ENCODE peak calls at places on chromosomes 12 and 14, in eight cellular contexts. N is GM04504; P is AG08395; D is smooth muscle cell of the brain vasculature; T is stimulated activated CD4-positive, alpha-beta T cell treated with anti-CD3 and anti-CD28 coated beads, Interleukin-4, amount 100 ng/mL, for 24 hours; H is astrocyte of the cerebellum; L is activated naive CD4-positive, alpha-beta T cell treated with anti-CD3 and anti-CD28 coated beads, Interleukin-2, amount 10 ng/mL, durations not matched to agents 7 days and 5 days; Y is GM23338. E is an unnamed sample.
A peak's percentile ranks its signal among the peaks of the same experiment; 100 is the strongest.

GRCh38 chr14:92704036-92704804 is 44.2 kb downstream of the LGMN start:
- DNase-seq in L (no peak), Y (no peak), T (no peak), D (no peak), N (no peak), H (no peak), P (no peak), E (no peak)

GRCh38 chr14:34980337-34980900 is 2.4 kb upstream of the SRP54 start:
- DNase-seq in P (no peak), T (no peak), H (no peak), N (no peak), L (no peak), D (no peak), Y (no peak), E (no peak)

GRCh38 chr14:63302135-63302534 is 16.6 kb downstream of the GPHB5 start:
- DNase-seq in L (no peak), H (no peak), Y (no peak), N (no peak), D (no peak), T (no peak), P (no peak), E (no peak)

GRCh38 chr14:33956640-33957039 is 5.8 kb upstream of the EGLN3 start:
- DNase-seq in P (no peak), L (no peak), H (no peak), N (no peak), T (no peak), Y (no peak), D (no peak), E (no peak)

GRCh38 chr12:6295187-6295811 is 15.2 kb upstream of the PLEKHG6 start:
- DNase-seq in Y (peak; percentile 36), P (peak; percentile 87), D (no peak), L (no peak), T (no peak), N (peak; percentile 88), H (peak; percentile 55), E (no peak)

GRCh38 chr14:21978184-21978998 is 304.8 kb upstream of the OR4E1 start:
- DNase-seq in P (no peak), D (no peak), L (peak; percentile 72), Y (peak; percentile 85), T (peak; percentile 64), H (no peak), N (no peak), E (peak; percentile 62)

GRCh38 chr12:52311282-52311643 is 9.9 kb downstream of the KRT83 start:
- DNase-seq in P (peak; percentile 27), N (no peak), T (no peak), D (no peak), Y (no peak), L (peak; percentile 10), H (no peak), E (no peak)

GRCh38 chr12:13102481-13103195 is 829 bp downstream of the GSG1 start:
- DNase-seq in L (no peak), N (no peak), P (peak; percentile 24), D (no peak), Y (no peak), T (no peak), H (no peak), E (no peak)

GRCh38 chr12:12859690-12860089 is 31.7 kb upstream of the GPRC5A start:
- DNase-seq in Y (no peak), D (no peak), L (no peak), N (no peak), H (no peak), P (no peak), T (no peak), E (no peak)

GRCh38 chr14:93811020-93811419 is 22.7 kb upstream of the PRIMA1 start:
- DNase-seq in H (no peak), Y (no peak), T (no peak), N (no peak), P (no peak), L (no peak), D (no peak), E (no peak)

GRCh38 chr12:1488908-1489381 is 105.4 kb downstream of the FBXL14 start:
- DNase-seq in D (no peak), P (peak; percentile 55), L (peak; percentile 37), N (peak; percentile 70), H (no peak), T (peak; percentile 9), Y (peak; percentile 21), E (no peak)

GRCh38 chr12:47841910-47842309 is 22.2 kb upstream of the HDAC7 start:
- DNase-seq in D (no peak), N (no peak), T (no peak), L (no peak), P (no peak), H (no peak), Y (no peak), E (no peak)

GRCh38 chr14:93115920-93116675 is at the start of gene ITPK1:
- DNase-seq in D (no peak), P (peak; percentile 78), H (no peak), Y (peak; percentile 78), T (peak; percentile 56), N (peak; percentile 17), L (peak; percentile 75), E (no peak)

GRCh38 chr12:114275937-114276785 is 129.8 kb downstream of the TBX5 start:
- DNase-seq in N (no peak), P (peak; percentile 44), Y (peak; percentile 35), T (no peak), D (no peak), L (no peak), H (no peak), E (no peak)

GRCh38 chr12:126069549-126070165 is 1004.4 kb downstream of the AACS start:
- DNase-seq in T (peak; percentile 24), D (no peak), P (peak; percentile 5), L (peak; percentile 67), N (peak; percentile 8), H (peak; percentile 63), Y (peak; percentile 69), E (peak; percentile 79)

GRCh38 chr14:44384093-44384492 is 123.0 kb downstream of the FSCB start:
- DNase-seq in D (no peak), T (no peak), P (no peak), N (no peak), Y (no peak), H (no peak), L (no peak), E (no peak)

GRCh38 chr14:23568600-23569310 is 1.2 kb upstream of the AP1G2 start:
- DNase-seq in L (peak; percentile 42), T (no peak), N (no peak), P (no peak), D (no peak), Y (peak; percentile 79), H (no peak), E (no peak)

GRCh38 chr14:94050231-94050880 is 24.2 kb downstream of the OTUB2 start:
- DNase-seq in P (no peak), N (no peak), H (no peak), D (no peak), T (no peak), L (no peak), Y (no peak), E (no peak)

GRCh38 chr14:77359626-77360025 is 17.3 kb downstream of the TMED8 start:
- DNase-seq in Y (no peak), T (no peak), N (no peak), H (no peak), D (no peak), L (no peak), P (no peak), E (no peak)

GRCh38 chr12:52335598-52336262 is 14.5 kb upstream of the KRT83 start:
- DNase-seq in L (peak; percentile 14), P (no peak), Y (no peak), T (no peak), N (no peak), D (no peak), H (no peak), E (no peak)

GRCh38 chr12:10457760-10458159 is 4.6 kb upstream of the KLRC1 start:
- DNase-seq in D (no peak), P (no peak), T (no peak), Y (peak; percentile 84), N (no peak), H (no peak), L (no peak), E (no peak)

GRCh38 chr14:89298056-89298834 is 118.8 kb downstream of the FOXN3 start:
- DNase-seq in T (no peak), N (no peak), L (no peak), H (no peak), Y (no peak), P (no peak), D (no peak), E (no peak)

GRCh38 chr14:68232643-68233055 is 413.1 kb downstream of the RAD51B start:
- DNase-seq in Y (no peak), D (peak; percentile 93), P (peak; percentile 79), T (peak; percentile 59), N (peak; percentile 96), L (no peak), H (peak; percentile 99), E (no peak)

GRCh38 chr12:105201389-105201788 is 34.6 kb downstream of the APPL2 start:
- DNase-seq in N (no peak), H (no peak), T (no peak), D (no peak), L (no peak), P (no peak), Y (no peak), E (no peak)

GRCh38 chr12:69821032-69821431 is 4.0 kb upstream of the MYRFL start:
- DNase-seq in D (no peak), N (no peak), Y (no peak), L (no peak), H (no peak), P (no peak), T (no peak), E (no peak)

E was measured in SK-N-MC.